ENCODE peak calls at places on chromosomes 12 and 14, in six cellular contexts. G is GM12878, H is GM23248, D is ELF-1, N is non-pigmented ciliary epithelial cell, I is pulmonary artery endothelial cell. P is an unnamed sample.

GRCh38 chr12:106133136-106134087 is 5.3 kb downstream of the NUAK1 start:
- DNase-seq in G (no peak), H (peak), I (no peak), N (no peak), D (peak), P (no peak)

GRCh38 chr14:69170848-69171247 is 17.9 kb upstream of the DCAF5 start:
- DNase-seq in I (no peak), G (no peak), H (peak), D (no peak), N (no peak), P (no peak)

GRCh38 chr12:92496790-92497189 is 206.0 kb upstream of the PLEKHG7 start:
- DNase-seq in H (no peak), N (no peak), D (no peak), I (no peak), G (peak), P (no peak)

GRCh38 chr14:72024043-72024407 is 91.8 kb downstream of the RGS6 start:
- DNase-seq in D (peak), G (peak), I (no peak), N (peak), H (peak), P (peak)

GRCh38 chr14:97771340-97772045 is 974.3 kb downstream of the VRK1 start:
- DNase-seq in I (no peak), D (peak), G (no peak), H (no peak), N (no peak), P (no peak)

GRCh38 chr12:106226884-106227640 is 20.8 kb downstream of the CKAP4 start:
- DNase-seq in G (no peak), N (no peak), H (peak), I (no peak), D (peak), P (peak)

GRCh38 chr14:83101855-83102254 is 1568.2 kb upstream of the SEL1L start:
- DNase-seq in H (no peak), N (no peak), I (no peak), D (no peak), G (no peak), P (no peak)

GRCh38 chr12:59600174-59600573 is 4.3 kb downstream of the SLC16A7 start:
- DNase-seq in H (peak), G (no peak), I (no peak), D (no peak), N (no peak), P (no peak)

GRCh38 chr12:11779286-11779685 is 129.8 kb downstream of the ETV6 start:
- DNase-seq in D (no peak), N (no peak), H (peak), I (no peak), G (peak), P (no peak)

GRCh38 chr14:100406505-100407131 is 83.5 kb downstream of the SLC25A47 start:
- DNase-seq in D (no peak), G (no peak), N (no peak), H (peak), I (no peak), P (peak)

GRCh38 chr12:21113266-21113665 is 17.7 kb upstream of the SLCO1B1 start:
- DNase-seq in N (no peak), G (no peak), I (no peak), H (no peak), D (no peak), P (no peak)

GRCh38 chr12:93102744-93103143 is 173.6 kb upstream of the EEA1 start:
- DNase-seq in D (no peak), I (no peak), G (no peak), H (no peak), N (no peak), P (no peak)

GRCh38 chr14:73770977-73771847 is 57.0 kb upstream of the PNMA1 start:
- DNase-seq in H (no peak), D (no peak), I (no peak), G (no peak), N (no peak), P (no peak)

GRCh38 chr12:52873832-52874572 is 25.2 kb upstream of the KRT78 start:
- DNase-seq in I (peak), H (peak), N (peak), G (no peak), D (peak), P (peak)

GRCh38 chr12:105961821-105962671 is 176.7 kb downstream of the NUAK1 start:
- DNase-seq in N (no peak), I (no peak), D (no peak), H (peak), G (no peak), P (no peak)

GRCh38 chr12:33653362-33653761 is 213.7 kb upstream of the SYT10 start:
- DNase-seq in D (no peak), G (no peak), N (no peak), I (no peak), H (no peak), P (no peak)

GRCh38 chr14:51865953-51866747 is 5.7 kb downstream of the GNG2 start:
- DNase-seq in H (no peak), G (no peak), I (no peak), D (peak), N (no peak), P (no peak)

GRCh38 chr14:92922155-92922735 is 705 bp upstream of the CHGA start:
- DNase-seq in D (no peak), H (no peak), I (no peak), G (no peak), N (no peak), P (no peak)

GRCh38 chr12:26524862-26525465 is 308.0 kb downstream of the ITPR2 start:
- DNase-seq in H (peak), G (no peak), I (no peak), D (peak), N (peak), P (no peak)

GRCh38 chr12:77402726-77403125 is 337.4 kb upstream of the E2F7 start:
- DNase-seq in G (no peak), N (peak), I (no peak), H (peak), D (no peak), P (no peak)

GRCh38 chr14:24735984-24736630 is 102.1 kb upstream of the GZMB start:
- DNase-seq in G (no peak), H (no peak), D (no peak), N (no peak), I (no peak), P (no peak)

GRCh38 chr14:52314521-52315354 is 626 bp downstream of the PTGER2 start:
- DNase-seq in G (no peak), D (peak), N (no peak), H (peak), I (no peak), P (peak)

GRCh38 chr12:8912910-8913309 is 1.4 kb upstream of the PHC1 start:
- DNase-seq in D (peak), I (no peak), G (no peak), H (peak), N (no peak), P (peak)

GRCh38 chr14:73717247-73717646 is 3.1 kb upstream of the PNMA1 start:
- DNase-seq in N (no peak), I (no peak), D (peak), G (no peak), H (no peak), P (no peak)

GRCh38 chr14:100317897-100318808 is 5.0 kb upstream of the SLC25A47 start:
- DNase-seq in I (no peak), N (no peak), H (peak), G (no peak), D (peak), P (peak)

GRCh38 chr14:65599375-65599774 is 186.8 kb downstream of the FUT8 start:
- DNase-seq in D (no peak), H (peak), I (no peak), N (peak), G (no peak), P (no peak)

GRCh38 chr12:71871116-71871515 is 31.6 kb downstream of the TBC1D15 start:
- DNase-seq in N (peak), D (no peak), G (no peak), I (no peak), H (peak), P (no peak)

GRCh38 chr12:99529966-99530365 is 117.6 kb upstream of the GARIN6 start:
- DNase-seq in D (no peak), N (peak), H (peak), G (peak), I (no peak), P (no peak)

GRCh38 chr14:101623685-101624444 is 62.6 kb downstream of the DIO3 start:
- DNase-seq in I (no peak), D (peak), H (no peak), G (no peak), N (no peak), P (no peak)

GRCh38 chr12:50734409-50735263 is 29.3 kb upstream of the ATF1 start:
- DNase-seq in D (peak), G (no peak), N (no peak), H (peak), I (no peak), P (peak)

GRCh38 chr14:77063581-77064289 is 34.3 kb upstream of the CIPC start:
- DNase-seq in N (no peak), H (peak), I (no peak), G (no peak), D (no peak), P (no peak)

P was measured in activated gamma-delta T cell treated with Interleukin-2 at 50 U/mL for 16 hours.